ENCODE peak calls at places on chromosome 10, in seven cellular contexts. One of them, this sample, is unnamed.

GRCh38 chr10:77959384-77959783 is 32.8 kb upstream of the DLG5 start:
- DNase-seq in AG08395: no peak
- DNase-seq in naive thymus-derived CD8-positive, alpha-beta T cell: no peak
- DNase-seq in keratinocyte: no peak
- DNase-seq in GM23248: no peak
- DNase-seq in M059J: peak; percentile 16
- DNase-seq in pulmonary artery endothelial cell: no peak
- DNase-seq in this sample: no peak

GRCh38 chr10:77771450-77771849 is 133.8 kb upstream of the KCNMA1 start:
- DNase-seq in GM23248: no peak
- DNase-seq in pulmonary artery endothelial cell: no peak
- DNase-seq in keratinocyte: no peak
- DNase-seq in M059J: no peak
- DNase-seq in AG08395: no peak
- DNase-seq in naive thymus-derived CD8-positive, alpha-beta T cell: no peak
- DNase-seq in this sample: no peak

GRCh38 chr10:95404864-95405263 is 114.1 kb upstream of the PDLIM1 start:
- DNase-seq in M059J: no peak
- DNase-seq in keratinocyte: no peak
- DNase-seq in GM23248: no peak
- DNase-seq in AG08395: no peak
- DNase-seq in pulmonary artery endothelial cell: no peak
- DNase-seq in naive thymus-derived CD8-positive, alpha-beta T cell: no peak
- DNase-seq in this sample: no peak

GRCh38 chr10:31619410-31620095 is 300.5 kb downstream of the ZEB1 start:
- DNase-seq in naive thymus-derived CD8-positive, alpha-beta T cell: no peak
- DNase-seq in M059J: no peak
- DNase-seq in AG08395: no peak
- DNase-seq in pulmonary artery endothelial cell: no peak
- DNase-seq in keratinocyte: no peak
- DNase-seq in GM23248: peak; percentile 56
- DNase-seq in this sample: no peak

GRCh38 chr10:26269754-26270153 is 53.2 kb downstream of the GAD2 start:
- DNase-seq in keratinocyte: no peak
- DNase-seq in M059J: peak; percentile 30
- DNase-seq in AG08395: peak; percentile 4
- DNase-seq in GM23248: peak; percentile 47
- DNase-seq in pulmonary artery endothelial cell: no peak
- DNase-seq in naive thymus-derived CD8-positive, alpha-beta T cell: no peak
- DNase-seq in this sample: no peak

GRCh38 chr10:22630229-22631174 is 83.9 kb downstream of the PIP4K2A start:
- DNase-seq in AG08395: peak; percentile 53
- DNase-seq in pulmonary artery endothelial cell: no peak
- DNase-seq in GM23248: peak; percentile 64
- DNase-seq in naive thymus-derived CD8-positive, alpha-beta T cell: no peak
- DNase-seq in M059J: peak; percentile 61
- DNase-seq in keratinocyte: no peak
- DNase-seq in this sample: no peak

GRCh38 chr10:103278862-103279298 is 1.9 kb downstream of the INA start:
- DNase-seq in GM23248: peak; percentile 71
- DNase-seq in pulmonary artery endothelial cell: no peak
- DNase-seq in naive thymus-derived CD8-positive, alpha-beta T cell: peak; percentile 38
- DNase-seq in M059J: peak; percentile 17
- DNase-seq in AG08395: peak; percentile 35
- DNase-seq in keratinocyte: no peak
- DNase-seq in this sample: no peak

GRCh38 chr10:61163403-61163802 is 219.4 kb upstream of the RHOBTB1 start:
- DNase-seq in M059J: no peak
- DNase-seq in naive thymus-derived CD8-positive, alpha-beta T cell: no peak
- DNase-seq in GM23248: no peak
- DNase-seq in pulmonary artery endothelial cell: no peak
- DNase-seq in keratinocyte: no peak
- DNase-seq in AG08395: no peak
- DNase-seq in this sample: no peak

GRCh38 chr10:44924261-44925040 is 13.3 kb downstream of the TMEM72 start:
- DNase-seq in M059J: no peak
- DNase-seq in GM23248: no peak
- DNase-seq in pulmonary artery endothelial cell: no peak
- DNase-seq in keratinocyte: no peak
- DNase-seq in naive thymus-derived CD8-positive, alpha-beta T cell: no peak
- DNase-seq in AG08395: no peak
- DNase-seq in this sample: no peak

GRCh38 chr10:118590334-118590733 is 5.1 kb downstream of the PRLHR start:
- DNase-seq in pulmonary artery endothelial cell: no peak
- DNase-seq in AG08395: no peak
- DNase-seq in M059J: peak; percentile 47
- DNase-seq in GM23248: peak; percentile 13
- DNase-seq in naive thymus-derived CD8-positive, alpha-beta T cell: no peak
- DNase-seq in keratinocyte: no peak
- DNase-seq in this sample: peak; percentile 31

GRCh38 chr10:69835875-69836727 is 34.4 kb downstream of the COL13A1 start:
- DNase-seq in M059J: no peak
- DNase-seq in pulmonary artery endothelial cell: no peak
- DNase-seq in naive thymus-derived CD8-positive, alpha-beta T cell: no peak
- DNase-seq in GM23248: no peak
- DNase-seq in AG08395: no peak
- DNase-seq in keratinocyte: no peak
- DNase-seq in this sample: no peak

GRCh38 chr10:12587408-12587807 is 238.1 kb downstream of the CAMK1D start:
- DNase-seq in naive thymus-derived CD8-positive, alpha-beta T cell: no peak
- DNase-seq in M059J: no peak
- DNase-seq in keratinocyte: no peak
- DNase-seq in pulmonary artery endothelial cell: no peak
- DNase-seq in AG08395: no peak
- DNase-seq in GM23248: no peak
- DNase-seq in this sample: no peak

GRCh38 chr10:84531396-84531795 is 203.0 kb downstream of the CCSER2 start:
- DNase-seq in keratinocyte: no peak
- DNase-seq in naive thymus-derived CD8-positive, alpha-beta T cell: no peak
- DNase-seq in GM23248: peak; percentile 42
- DNase-seq in pulmonary artery endothelial cell: no peak
- DNase-seq in AG08395: no peak
- DNase-seq in M059J: peak; percentile 18
- DNase-seq in this sample: no peak

GRCh38 chr10:104351067-104351681 is 2.5 kb upstream of the CFAP58 start:
- DNase-seq in AG08395: peak; percentile 81
- DNase-seq in M059J: peak; percentile 82
- DNase-seq in naive thymus-derived CD8-positive, alpha-beta T cell: no peak
- DNase-seq in pulmonary artery endothelial cell: no peak
- DNase-seq in GM23248: peak; percentile 93
- DNase-seq in keratinocyte: no peak
- DNase-seq in this sample: peak; percentile 51

GRCh38 chr10:129059977-129060376 is 407.1 kb upstream of the MGMT start:
- DNase-seq in GM23248: no peak
- DNase-seq in M059J: no peak
- DNase-seq in naive thymus-derived CD8-positive, alpha-beta T cell: no peak
- DNase-seq in pulmonary artery endothelial cell: no peak
- DNase-seq in keratinocyte: no peak
- DNase-seq in AG08395: no peak
- DNase-seq in this sample: no peak

GRCh38 chr10:93445097-93445960 is 36.8 kb downstream of the MYOF start:
- DNase-seq in M059J: peak; percentile 100
- DNase-seq in AG08395: peak; percentile 95
- DNase-seq in naive thymus-derived CD8-positive, alpha-beta T cell: no peak
- DNase-seq in pulmonary artery endothelial cell: peak; percentile 96
- DNase-seq in keratinocyte: peak; percentile 95
- DNase-seq in GM23248: peak; percentile 98
- DNase-seq in this sample: peak; percentile 96

GRCh38 chr10:55500931-55501559 is 700.0 kb upstream of the PCDH15 start:
- DNase-seq in AG08395: no peak
- DNase-seq in GM23248: peak; percentile 52
- DNase-seq in pulmonary artery endothelial cell: no peak
- DNase-seq in naive thymus-derived CD8-positive, alpha-beta T cell: no peak
- DNase-seq in keratinocyte: no peak
- DNase-seq in M059J: peak; percentile 1
- DNase-seq in this sample: peak; percentile 8

GRCh38 chr10:25933653-25934608 is at the start of gene MYO3A:
- DNase-seq in keratinocyte: no peak
- DNase-seq in naive thymus-derived CD8-positive, alpha-beta T cell: no peak
- DNase-seq in AG08395: no peak
- DNase-seq in M059J: no peak
- DNase-seq in GM23248: no peak
- DNase-seq in pulmonary artery endothelial cell: no peak
- DNase-seq in this sample: no peak

GRCh38 chr10:30558411-30558810 is 71.1 kb downstream of the LYZL2 start:
- DNase-seq in AG08395: no peak
- DNase-seq in naive thymus-derived CD8-positive, alpha-beta T cell: no peak
- DNase-seq in pulmonary artery endothelial cell: no peak
- DNase-seq in GM23248: no peak
- DNase-seq in M059J: no peak
- DNase-seq in keratinocyte: no peak
- DNase-seq in this sample: no peak

GRCh38 chr10:127012769-127013152 is 107.5 kb downstream of the DOCK1 start:
- DNase-seq in AG08395: peak; percentile 22
- DNase-seq in pulmonary artery endothelial cell: no peak
- DNase-seq in GM23248: peak; percentile 21
- DNase-seq in naive thymus-derived CD8-positive, alpha-beta T cell: no peak
- DNase-seq in M059J: peak; percentile 90
- DNase-seq in keratinocyte: peak; percentile 74
- DNase-seq in this sample: peak; percentile 69

GRCh38 chr10:29555091-29555745 is 79.6 kb downstream of the SVIL start:
- DNase-seq in GM23248: peak; percentile 38
- DNase-seq in M059J: no peak
- DNase-seq in keratinocyte: no peak
- DNase-seq in pulmonary artery endothelial cell: no peak
- DNase-seq in AG08395: no peak
- DNase-seq in naive thymus-derived CD8-positive, alpha-beta T cell: no peak
- DNase-seq in this sample: no peak

GRCh38 chr10:5584895-5585516 is 60.2 kb downstream of the CALML3 start:
- DNase-seq in keratinocyte: peak; percentile 97
- DNase-seq in naive thymus-derived CD8-positive, alpha-beta T cell: no peak
- DNase-seq in pulmonary artery endothelial cell: no peak
- DNase-seq in GM23248: peak; percentile 98
- DNase-seq in AG08395: peak; percentile 86
- DNase-seq in M059J: peak; percentile 98
- DNase-seq in this sample: peak; percentile 99

This sample was measured in epithelial cell of prostate.